ENCODE peak calls at places on chromosomes 4 and X, in eight cellular contexts. P is KBM-7; H is GM12865; Y is caudate nucleus; C is breast epithelium; G is activated T-cell treated with anti-CD3 and anti-CD28 coated beads, Interleukin-2, amount 50 U/mL, for 24 hours; W is neural crest cell; F is AG04450. J is an unnamed sample.

GRCh38 chr4:169225058-169225751 is 45.6 kb downstream of the SH3RF1 start:
- DNase-seq in P (no peak), H (peak; percentile 52), Y (no peak), C (no peak), G (no peak), W (no peak), F (peak; percentile 80), J (no peak)

GRCh38 chrX:40086569-40087335 is 11.0 kb downstream of the BCOR start:
- DNase-seq in P (no peak), H (no peak), Y (peak; percentile 75), C (no peak), G (no peak), W (no peak), F (peak; percentile 47), J (no peak)

GRCh38 chr4:118112117-118112516 is 77.8 kb downstream of the NDST3 start:
- DNase-seq in P (no peak), H (no peak), Y (no peak), C (no peak), G (no peak), W (no peak), F (no peak), J (no peak)

GRCh38 chr4:37983951-37984350 is 23.8 kb downstream of the PTTG2 start:
- DNase-seq in P (no peak), H (no peak), Y (no peak), C (no peak), G (no peak), W (no peak), F (no peak), J (no peak)

GRCh38 chrX:38069273-38069672 is 62.9 kb downstream of the SYTL5 start:
- DNase-seq in P (no peak), H (no peak), Y (no peak), C (no peak), G (no peak), W (no peak), F (no peak), J (no peak)

GRCh38 chr4:3821580-3822229 is 55.5 kb downstream of the ADRA2C start:
- DNase-seq in P (no peak), H (no peak), Y (no peak), C (no peak), G (no peak), W (no peak), F (no peak), J (no peak)

GRCh38 chr4:53281438-53281837 is 84.4 kb downstream of the SCFD2 start:
- DNase-seq in P (no peak), H (no peak), Y (no peak), C (no peak), G (no peak), W (no peak), F (no peak), J (no peak)

GRCh38 chr4:31657859-31658258 is 937.7 kb downstream of the PCDH7 start:
- DNase-seq in P (no peak), H (no peak), Y (no peak), C (no peak), G (no peak), W (no peak), F (no peak), J (no peak)

GRCh38 chr4:152176627-152177214 is 359.2 kb downstream of the FBXW7 start:
- DNase-seq in P (no peak), H (no peak), Y (no peak), C (no peak), G (no peak), W (no peak), F (no peak), J (no peak)

GRCh38 chr4:165464813-165465381 is 86.1 kb downstream of the CPE start:
- DNase-seq in P (peak; percentile 43), H (peak; percentile 50), Y (no peak), C (no peak), G (no peak), W (no peak), F (peak; percentile 11), J (peak; percentile 50)

GRCh38 chr4:118865091-118865708 is 23.5 kb upstream of the SYNPO2 start:
- DNase-seq in P (peak; percentile 50), H (peak; percentile 47), Y (no peak), C (peak; percentile 73), G (no peak), W (peak; percentile 8), F (no peak), J (peak; percentile 68)

GRCh38 chr4:69524708-69525107 is 29.0 kb upstream of the UGT2B4 start:
- DNase-seq in P (no peak), H (no peak), Y (no peak), C (no peak), G (no peak), W (no peak), F (no peak), J (no peak)

GRCh38 chr4:73068496-73069337 is 799 bp downstream of the COX18 start:
- DNase-seq in P (peak; percentile 76), H (peak; percentile 51), Y (no peak), C (no peak), G (no peak), W (peak; percentile 8), F (no peak), J (peak; percentile 39)

GRCh38 chrX:81120936-81121351 is 80.8 kb downstream of the HMGN5 start:
- DNase-seq in P (peak; percentile 88), H (peak; percentile 68), Y (peak; percentile 35), C (peak; percentile 20), G (peak; percentile 41), W (peak; percentile 30), F (no peak), J (peak; percentile 78)

GRCh38 chr4:78079701-78080430 is 22.7 kb downstream of the FRAS1 start:
- DNase-seq in P (no peak), H (no peak), Y (no peak), C (no peak), G (no peak), W (no peak), F (no peak), J (peak; percentile 34)

GRCh38 chr4:24489870-24490269 is 94.5 kb downstream of the DHX15 start:
- DNase-seq in P (no peak), H (no peak), Y (no peak), C (no peak), G (no peak), W (no peak), F (no peak), J (no peak)

GRCh38 chr4:37815591-37815990 is 10.9 kb upstream of the PGM2 start:
- DNase-seq in P (peak; percentile 55), H (no peak), Y (no peak), C (no peak), G (no peak), W (no peak), F (no peak), J (no peak)

GRCh38 chrX:128294198-128294597 is 242.0 kb upstream of the ACTRT1 start:
- DNase-seq in P (no peak), H (no peak), Y (no peak), C (no peak), G (no peak), W (no peak), F (no peak), J (no peak)

GRCh38 chr4:65999518-65999871 is 329.2 kb upstream of the EPHA5 start:
- DNase-seq in P (no peak), H (no peak), Y (no peak), C (no peak), G (no peak), W (no peak), F (no peak), J (no peak)

GRCh38 chr4:61514991-61515390 is 314.9 kb downstream of the ADGRL3 start:
- DNase-seq in P (no peak), H (no peak), Y (no peak), C (no peak), G (no peak), W (no peak), F (no peak), J (no peak)

GRCh38 chr4:94550352-94550751 is 98.6 kb downstream of the PDLIM5 start:
- DNase-seq in P (no peak), H (no peak), Y (no peak), C (no peak), G (no peak), W (no peak), F (no peak), J (no peak)

GRCh38 chr4:173217727-173218126 is 49.1 kb downstream of the GALNT7 start:
- DNase-seq in P (no peak), H (no peak), Y (no peak), C (no peak), G (no peak), W (no peak), F (peak; percentile 18), J (no peak)

GRCh38 chr4:78057135-78057599 is at the start of gene FRAS1:
- DNase-seq in P (peak; percentile 44), H (no peak), Y (peak; percentile 61), C (no peak), G (peak; percentile 38), W (peak; percentile 56), F (no peak), J (no peak)

GRCh38 chr4:40283968-40284367 is 51.2 kb upstream of the CHRNA9 start:
- DNase-seq in P (peak; percentile 44), H (peak; percentile 46), Y (no peak), C (no peak), G (peak; percentile 76), W (no peak), F (no peak), J (no peak)

GRCh38 chr4:38867478-38868054 is at the start of gene FAM114A1:
- DNase-seq in P (no peak), H (peak; percentile 70), Y (peak; percentile 79), C (peak; percentile 51), G (peak; percentile 58), W (peak; percentile 38), F (no peak), J (peak; percentile 73)

GRCh38 chr4:72295966-72296557 is 264.3 kb downstream of the NPFFR2 start:
- DNase-seq in P (peak; percentile 63), H (peak; percentile 26), Y (no peak), C (no peak), G (no peak), W (no peak), F (peak; percentile 15), J (peak; percentile 51)

GRCh38 chr4:111506706-111507105 is 638.5 kb upstream of the FAM241A start:
- DNase-seq in P (no peak), H (no peak), Y (no peak), C (no peak), G (no peak), W (no peak), F (no peak), J (no peak)

GRCh38 chrX:14030248-14030592 is 528 bp upstream of the GEMIN8 start:
- DNase-seq in P (no peak), H (peak; percentile 26), Y (no peak), C (no peak), G (no peak), W (no peak), F (peak; percentile 10), J (no peak)

GRCh38 chr4:1246901-1247810 is 1.8 kb downstream of the CTBP1 start:
- DNase-seq in P (peak; percentile 30), H (peak; percentile 52), Y (no peak), C (no peak), G (peak; percentile 58), W (no peak), F (no peak), J (peak; percentile 33)

GRCh38 chr4:89123418-89123817 is 12.1 kb downstream of the TIGD2 start:
- DNase-seq in P (no peak), H (no peak), Y (no peak), C (no peak), G (no peak), W (no peak), F (no peak), J (no peak)

GRCh38 chr4:87053802-87054767 is 119.3 kb downstream of the AFF1 start:
- DNase-seq in P (peak; percentile 68), H (no peak), Y (no peak), C (no peak), G (no peak), W (no peak), F (no peak), J (peak; percentile 49)

GRCh38 chrX:34638116-34638515 is 19.0 kb downstream of the TMEM47 start:
- DNase-seq in P (peak; percentile 54), H (peak; percentile 11), Y (no peak), C (no peak), G (no peak), W (peak; percentile 26), F (peak; percentile 6), J (peak; percentile 17)

GRCh38 chr4:22099896-22100295 is 151.3 kb upstream of the KCNIP4 start:
- DNase-seq in P (no peak), H (no peak), Y (no peak), C (no peak), G (no peak), W (no peak), F (no peak), J (no peak)

GRCh38 chrX:44062842-44063241 is 89.7 kb upstream of the NDP start:
- DNase-seq in P (peak; percentile 18), H (no peak), Y (no peak), C (no peak), G (no peak), W (no peak), F (no peak), J (no peak)

J was measured in MM.1S.